ENCODE peak calls at places on chromosomes 2 and 18, in seven cellular contexts. Y, B, Z, N, M, W and F are unnamed samples.

GRCh38 chr18:59303656-59304055 is 14.8 kb downstream of the CPLX4 start:
- DNase-seq in Y (no peak), B (no peak), Z (no peak), N (no peak), M (no peak), W (no peak), F (no peak)

GRCh38 chr18:25453556-25454269 is 101.7 kb upstream of the ZNF521 start:
- DNase-seq in Y (no peak), B (no peak), Z (no peak), N (no peak), M (no peak), W (no peak), F (no peak)

GRCh38 chr18:77102246-77103040 is 30.1 kb downstream of the MBP start:
- DNase-seq in Y (no peak), B (no peak), Z (no peak), N (no peak), M (no peak), W (no peak), F (no peak)

GRCh38 chr2:149129433-149129832 is 90.9 kb downstream of the LYPD6B start:
- DNase-seq in Y (no peak), B (no peak), Z (no peak), N (peak), M (no peak), W (no peak), F (no peak)

GRCh38 chr2:168062054-168062453 is 185.3 kb downstream of the STK39 start:
- DNase-seq in Y (no peak), B (no peak), Z (no peak), N (no peak), M (no peak), W (no peak), F (no peak)

GRCh38 chr2:219059375-219059724 is 1.4 kb downstream of the IHH start:
- DNase-seq in Y (no peak), B (no peak), Z (no peak), N (no peak), M (no peak), W (no peak), F (no peak)

GRCh38 chr2:44706584-44707553 is 234.6 kb upstream of the SIX3 start:
- DNase-seq in Y (no peak), B (no peak), Z (no peak), N (no peak), M (no peak), W (no peak), F (no peak)

GRCh38 chr18:60411715-60412114 is 39.1 kb upstream of the MC4R start:
- DNase-seq in Y (no peak), B (no peak), Z (no peak), N (peak), M (no peak), W (no peak), F (no peak)

GRCh38 chr2:191318037-191318728 is 73.0 kb downstream of the MYO1B start:
- DNase-seq in Y (peak), B (no peak), Z (no peak), N (no peak), M (no peak), W (no peak), F (no peak)

GRCh38 chr2:218892693-218893348 is 12.2 kb downstream of the WNT10A start:
- DNase-seq in Y (peak), B (peak), Z (peak), N (peak), M (peak), W (peak), F (no peak)

GRCh38 chr2:239778042-239778811 is 246.9 kb downstream of the NDUFA10 start:
- DNase-seq in Y (no peak), B (no peak), Z (no peak), N (no peak), M (no peak), W (peak), F (no peak)

GRCh38 chr2:50948691-50949090 is 83.2 kb downstream of the NRXN1 start:
- DNase-seq in Y (no peak), B (no peak), Z (no peak), N (no peak), M (no peak), W (no peak), F (no peak)

GRCh38 chr2:224966663-224967062 is 75.6 kb downstream of the DOCK10 start:
- DNase-seq in Y (no peak), B (no peak), Z (no peak), N (no peak), M (no peak), W (no peak), F (no peak)

GRCh38 chr2:160918909-160919503 is 241.2 kb upstream of the TANK start:
- DNase-seq in Y (peak), B (peak), Z (peak), N (peak), M (peak), W (peak), F (peak)

GRCh38 chr2:160700006-160700405 is 206.4 kb upstream of the RBMS1 start:
- DNase-seq in Y (no peak), B (no peak), Z (no peak), N (no peak), M (no peak), W (no peak), F (no peak)

GRCh38 chr18:26104037-26104436 is 13.6 kb upstream of the SS18 start:
- DNase-seq in Y (no peak), B (no peak), Z (no peak), N (no peak), M (no peak), W (no peak), F (no peak)

GRCh38 chr18:76495435-76496199 is 575 bp upstream of the ZNF516 start:
- DNase-seq in Y (peak), B (peak), Z (peak), N (peak), M (peak), W (no peak), F (no peak)

GRCh38 chr18:7467708-7468466 is 99.2 kb upstream of the PTPRM start:
- DNase-seq in Y (no peak), B (no peak), Z (no peak), N (no peak), M (no peak), W (no peak), F (peak)

GRCh38 chr18:73807551-73808192 is 340.0 kb downstream of the FBXO15 start:
- DNase-seq in Y (no peak), B (no peak), Z (no peak), N (no peak), M (no peak), W (no peak), F (no peak)

GRCh38 chr18:73812423-73812822 is 335.2 kb downstream of the FBXO15 start:
- DNase-seq in Y (no peak), B (no peak), Z (no peak), N (no peak), M (no peak), W (no peak), F (no peak)
- TF ChIP-seq POLR2A in Y (no peak), B (no peak), Z (no peak), N (no peak), M (no peak), W (no peak), F (no peak)

GRCh38 chr2:65081232-65081685 is 25.0 kb downstream of the CEP68 start:
- DNase-seq in Y (no peak), B (no peak), Z (no peak), N (peak), M (no peak), W (no peak), F (no peak)
- TF ChIP-seq POLR2A in Y (peak), B (no peak), Z (no peak), N (no peak), M (no peak), W (no peak), F (no peak)

GRCh38 chr2:200968735-200969134 is 5.3 kb upstream of the ORC2 start:
- DNase-seq in Y (no peak), B (no peak), Z (no peak), N (peak), M (no peak), W (no peak), F (no peak)
- TF ChIP-seq POLR2A in Y (no peak), B (no peak), Z (no peak), N (no peak), M (no peak), W (no peak), F (no peak)

GRCh38 chr2:61853848-61854434 is at the start of gene FAM161A:
- DNase-seq in Y (peak), B (peak), Z (peak), N (peak), M (peak), W (peak), F (peak)
- TF ChIP-seq POLR2A in Y (peak), B (no peak), Z (peak), N (peak), M (peak), W (no peak), F (peak)

GRCh38 chr2:98486374-98486981 is 41.8 kb downstream of the INPP4A start:
- DNase-seq in Y (no peak), B (no peak), Z (no peak), N (no peak), M (no peak), W (no peak), F (no peak)
- TF ChIP-seq POLR2A in Y (no peak), B (no peak), Z (no peak), N (no peak), M (no peak), W (no peak), F (no peak)

GRCh38 chr2:221263572-221263971 is 308.5 kb downstream of the EPHA4 start:
- DNase-seq in Y (no peak), B (no peak), Z (no peak), N (no peak), M (no peak), W (no peak), F (no peak)
- TF ChIP-seq POLR2A in Y (no peak), B (no peak), Z (no peak), N (no peak), M (no peak), W (no peak), F (no peak)

GRCh38 chr2:9634121-9634520 is 3.3 kb upstream of the YWHAQ start:
- DNase-seq in Y (no peak), B (no peak), Z (no peak), N (no peak), M (no peak), W (no peak), F (no peak)
- TF ChIP-seq POLR2A in Y (no peak), B (no peak), Z (no peak), N (no peak), M (no peak), W (no peak), F (no peak)

DNA sequence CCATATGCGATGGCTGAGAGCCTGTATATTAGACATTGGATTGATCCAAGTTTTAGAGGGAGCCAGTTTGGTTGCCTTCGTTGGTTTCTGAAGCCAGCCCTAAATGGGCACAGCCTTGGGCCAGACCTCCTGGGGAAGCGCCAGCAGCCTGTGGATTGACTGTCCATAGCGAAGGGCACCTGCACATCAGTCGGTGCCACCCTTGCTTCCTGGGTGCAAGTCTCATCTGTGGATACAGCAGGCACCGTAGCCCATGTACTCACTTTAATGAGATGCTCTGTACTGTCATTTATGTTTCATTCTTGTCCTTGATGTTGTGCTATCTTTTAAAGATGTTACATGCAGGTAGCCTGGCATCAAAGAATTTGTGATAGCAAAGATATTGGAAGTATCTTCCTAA is 536.4 kb upstream of the NRP2 start:
- DNase-seq in Y (no peak), B (no peak), Z (no peak), N (no peak), M (no peak), W (no peak), F (no peak)
- TF ChIP-seq POLR2A in Y (no peak), B (no peak), Z (no peak), N (no peak), M (no peak), W (no peak), F (no peak)

GRCh38 chr2:68320118-68320641 is 431 bp upstream of the CNRIP1 start:
- DNase-seq in Y (no peak), B (no peak), Z (no peak), N (peak), M (peak), W (no peak), F (no peak)

GRCh38 chr2:68317971-68318685 is 1.6 kb downstream of the CNRIP1 start:
- DNase-seq in Y (no peak), B (no peak), Z (no peak), N (no peak), M (no peak), W (no peak), F (no peak)

GRCh38 chr2:68318686-68319396 is 908 bp downstream of the CNRIP1 start:
- DNase-seq in Y (peak), B (peak), Z (no peak), N (no peak), M (peak), W (no peak), F (no peak)

GRCh38 chr2:68316091-68316490 is 3.7 kb downstream of the CNRIP1 start:
- DNase-seq in Y (no peak), B (no peak), Z (no peak), N (peak), M (no peak), W (no peak), F (no peak)

GRCh38 chr2:68319397-68320117 is at the start of gene CNRIP1:
- DNase-seq in Y (peak), B (peak), Z (peak), N (peak), M (peak), W (peak), F (peak)
- TF ChIP-seq POLR2A in Y (peak), B (peak), Z (no peak), N (no peak), M (peak), W (no peak), F (peak)

DNA sequence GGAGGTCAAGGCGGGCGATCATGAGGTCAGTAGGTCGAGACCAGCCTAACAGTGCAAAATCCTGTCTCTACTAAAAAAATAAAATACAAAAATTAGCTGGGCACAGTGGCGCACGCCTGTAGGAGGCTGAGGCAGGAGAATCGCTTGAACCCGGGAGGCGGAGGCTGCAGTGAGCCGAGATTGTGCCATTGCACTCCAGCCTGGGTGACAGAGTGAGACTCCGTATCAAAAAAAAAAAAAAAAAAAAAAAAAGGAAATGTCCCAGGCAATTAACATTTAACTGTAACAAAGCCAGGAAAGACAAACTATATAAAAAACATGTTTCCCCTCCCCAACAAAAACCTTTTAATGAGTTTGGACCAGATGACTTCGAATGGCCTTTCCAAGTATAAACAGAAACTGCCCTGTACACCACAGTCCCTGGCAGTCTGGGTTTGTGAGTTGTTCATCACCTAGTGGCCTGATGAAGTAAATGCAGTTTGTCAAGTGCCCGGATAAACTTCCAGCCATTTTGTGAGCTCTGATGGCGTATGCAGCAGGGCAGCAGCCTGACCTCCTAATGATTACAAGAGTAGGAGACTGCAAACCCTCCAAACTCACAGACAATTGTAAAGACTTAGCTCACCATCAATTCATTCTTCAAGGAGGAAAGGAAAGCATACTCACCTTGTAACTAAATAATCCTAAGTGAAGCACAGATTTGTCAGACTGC is 16.6 kb upstream of the PCBP1 start:
- DNase-seq in Y (peak), B (no peak), Z (peak), N (peak), M (peak), W (peak), F (peak)
- TF ChIP-seq POLR2A in Y (peak), B (no peak), Z (no peak), N (no peak), M (no peak), W (no peak), F (no peak)